ENCODE peak calls at places on chromosomes 7 and 10, in ten cellular contexts. R is SK-N-SH; H is CD4-positive, CD25-positive, alpha-beta regulatory T cell; O is adipocyte; E is aorta; W is psoas muscle; K is IMR-90; C is heart right ventricle; J is CD8-positive, alpha-beta T cell; Z is endodermal cell. Y is an unnamed sample.
A peak's percentile ranks its signal among the peaks of the same experiment; 100 is the strongest.

GRCh38 chr7:1671876-1672451 is 1.9 kb downstream of the ELFN1 start:
- DNase-seq in Z (peak; percentile 45), J (peak; percentile 43), O (no peak), H (no peak), K (no peak), R (peak; percentile 53), C (no peak), W (peak; percentile 40), E (peak; percentile 63), Y (peak; percentile 54)

GRCh38 chr10:97919012-97919411 is 69.4 kb downstream of the GOLGA7B start:
- DNase-seq in H (peak; percentile 17), R (no peak), E (no peak), K (no peak), O (no peak), W (no peak), Z (no peak), C (no peak), J (no peak), Y (no peak)

GRCh38 chr10:103120977-103121735 is 71.9 kb downstream of the NT5C2 start:
- DNase-seq in Z (no peak), R (no peak), E (no peak), O (peak; percentile 87), H (no peak), C (no peak), W (no peak), K (peak; percentile 31), J (no peak), Y (no peak)

GRCh38 chr10:69974551-69975155 is 78.0 kb upstream of the MACROH2A2 start:
- DNase-seq in J (no peak), O (peak; percentile 93), C (no peak), E (no peak), Z (no peak), K (peak; percentile 91), W (no peak), H (no peak), R (peak; percentile 73), Y (no peak)

GRCh38 chr7:76272142-76272541 is 30.3 kb upstream of the HSPB1 start:
- DNase-seq in O (no peak), E (no peak), K (no peak), H (no peak), W (no peak), C (no peak), J (no peak), R (no peak), Z (no peak), Y (no peak)

GRCh38 chr10:5527332-5528200 is 2.8 kb downstream of the CALML3 start:
- DNase-seq in W (peak; percentile 27), R (no peak), J (no peak), O (no peak), E (peak; percentile 66), H (no peak), C (no peak), K (no peak), Z (peak; percentile 42), Y (peak; percentile 52)

GRCh38 chr7:80851896-80852476 is 66.9 kb downstream of the SEMA3C start:
- DNase-seq in C (no peak), K (peak; percentile 83), O (peak; percentile 76), H (no peak), J (no peak), E (no peak), Z (no peak), R (no peak), W (no peak), Y (no peak)

GRCh38 chr7:98228801-98229200 is 17.6 kb downstream of the BHLHA15 start:
- DNase-seq in C (no peak), E (no peak), K (no peak), H (no peak), R (no peak), Z (no peak), O (no peak), J (no peak), W (peak; percentile 42), Y (no peak)

GRCh38 chr7:77664715-77665114 is 31.5 kb upstream of the RSBN1L start:
- DNase-seq in J (no peak), Z (no peak), H (no peak), O (peak; percentile 31), C (no peak), K (no peak), W (no peak), E (no peak), R (no peak), Y (no peak)

GRCh38 chr7:66379761-66380160 is 174.6 kb downstream of the TPST1 start:
- DNase-seq in O (no peak), R (no peak), K (peak; percentile 77), J (no peak), Z (no peak), W (no peak), E (no peak), C (no peak), H (no peak), Y (no peak)

GRCh38 chr7:131183611-131184119 is 144.0 kb upstream of the MKLN1 start:
- DNase-seq in E (no peak), Z (no peak), H (peak; percentile 65), K (peak; percentile 15), W (no peak), O (no peak), C (no peak), J (peak; percentile 71), R (no peak), Y (no peak)

GRCh38 chr10:75003195-75003594 is 108.3 kb upstream of the SAMD8 start:
- DNase-seq in Z (no peak), E (no peak), O (no peak), C (no peak), H (no peak), K (no peak), J (no peak), W (no peak), R (no peak), Y (no peak)

GRCh38 chr7:77760809-77761453 is 37.3 kb downstream of the TMEM60 start:
- DNase-seq in Z (no peak), E (no peak), W (no peak), K (no peak), R (no peak), C (no peak), H (no peak), J (no peak), O (no peak), Y (no peak)

GRCh38 chr10:14583967-14584366 is 190.7 kb downstream of the FAM107B start:
- DNase-seq in C (no peak), Z (no peak), W (no peak), R (no peak), K (no peak), H (peak; percentile 50), J (no peak), O (no peak), E (no peak), Y (no peak)
- H3K4me1 ChIP-seq in C (no peaks in the 10 kb centered on the region), Z (peaks cover 5% of the 10 kb centered on the region), W (no peaks in the 10 kb centered on the region), R (peaks cover 8% of the 10 kb centered on the region), K (peaks cover 34% of the 10 kb centered on the region), H (peaks cover 99% of the 10 kb centered on the region), J (peaks cover 95% of the 10 kb centered on the region), O (peaks cover 20% of the 10 kb centered on the region), E (no peaks in the 10 kb centered on the region), Y (peaks cover 45% of the 10 kb centered on the region)

GRCh38 chr10:1462521-1462920 is 274.8 kb downstream of the ADARB2 start:
- DNase-seq in R (no peak), E (no peak), Z (no peak), O (no peak), H (no peak), K (no peak), W (no peak), J (no peak), C (no peak), Y (no peak)

GRCh38 chr10:1464866-1465265 is 272.5 kb downstream of the ADARB2 start:
- DNase-seq in H (no peak), O (no peak), C (no peak), W (no peak), K (no peak), E (no peak), J (no peak), Z (no peak), R (no peak), Y (no peak)

GRCh38 chr10:1462032-1462431 is 275.3 kb downstream of the ADARB2 start:
- DNase-seq in H (no peak), R (no peak), O (no peak), C (no peak), W (no peak), K (no peak), E (no peak), Z (no peak), J (no peak), Y (no peak)

GRCh38 chr10:1462994-1463633 is 274.2 kb downstream of the ADARB2 start:
- DNase-seq in E (no peak), H (no peak), C (no peak), Z (no peak), K (no peak), J (no peak), W (no peak), O (no peak), R (no peak), Y (no peak)

GRCh38 chr10:1461016-1461415 is 276.3 kb downstream of the ADARB2 start:
- DNase-seq in O (no peak), R (no peak), E (no peak), H (no peak), C (no peak), K (no peak), W (no peak), J (no peak), Z (no peak), Y (no peak)
- H3K4me1 ChIP-seq in O (no peaks in the 10 kb centered on the region), R (no peaks in the 10 kb centered on the region), E (no peaks in the 10 kb centered on the region), H (no peaks in the 10 kb centered on the region), C (no peaks in the 10 kb centered on the region), K (no peaks in the 10 kb centered on the region), W (no peaks in the 10 kb centered on the region), J (no peaks in the 10 kb centered on the region), Z (no peaks in the 10 kb centered on the region), Y (no peaks in the 10 kb centered on the region)

DNA sequence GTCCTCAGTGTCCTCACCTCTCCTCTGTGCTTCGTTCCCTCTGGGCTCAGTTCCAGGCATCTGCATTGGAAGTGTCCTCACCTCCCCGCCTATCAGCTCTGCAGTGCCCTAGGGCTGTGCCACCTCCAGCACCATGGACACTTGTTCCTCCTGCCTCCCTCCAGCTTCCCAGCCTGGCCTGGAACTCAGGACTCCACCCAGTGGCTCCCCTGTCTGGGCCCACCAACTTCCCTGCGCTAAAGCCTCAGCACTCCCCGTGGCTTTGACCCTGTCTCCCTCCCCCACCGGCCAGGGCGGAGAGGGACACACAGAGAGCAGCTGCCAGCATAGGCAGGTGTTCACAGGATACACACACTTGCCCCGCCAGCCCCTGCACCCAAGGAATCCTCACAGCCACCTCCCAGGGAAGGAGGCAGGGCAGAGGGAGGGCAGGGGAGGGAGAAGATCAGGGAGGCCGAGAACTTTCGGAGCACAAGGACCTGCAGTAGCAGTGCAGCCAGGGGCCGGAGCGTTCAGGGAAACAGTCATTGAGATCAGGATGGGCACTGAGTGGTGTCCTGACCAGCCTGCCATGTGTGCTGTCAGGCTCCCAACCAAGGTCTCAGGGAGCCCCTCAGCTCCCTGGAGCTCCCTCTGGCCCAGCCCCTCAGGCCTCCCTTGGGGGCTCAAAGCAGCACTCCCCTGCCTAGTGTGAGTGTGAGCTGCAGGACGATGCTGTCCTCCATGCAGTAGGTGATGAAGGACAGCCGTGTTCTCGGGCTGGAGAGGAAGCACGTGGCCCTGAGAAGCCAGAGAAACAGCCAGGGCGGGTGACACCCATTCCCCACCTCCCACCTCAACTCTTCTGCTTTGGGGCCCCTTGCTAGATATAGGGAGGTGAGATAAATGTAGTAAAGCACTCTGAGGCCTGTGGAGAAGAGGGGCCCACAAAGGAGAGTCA is 31.1 kb downstream of the ANXA8 start:
- DNase-seq in E (peak; percentile 57), W (no peak), C (no peak), K (no peak), H (no peak), Z (peak; percentile 75), R (peak; percentile 30), J (no peak), O (no peak), Y (peak; percentile 48)
- H3K4me1 ChIP-seq in E (no peaks in the 10 kb centered on the region), W (no peaks in the 10 kb centered on the region), C (no peaks in the 10 kb centered on the region), K (peaks cover 8% of the 10 kb centered on the region), H (no peaks in the 10 kb centered on the region), Z (peaks cover 12% of the 10 kb centered on the region), R (no peaks in the 10 kb centered on the region), J (peaks cover 5% of the 10 kb centered on the region), O (no peaks in the 10 kb centered on the region), Y (no peaks in the 10 kb centered on the region)

GRCh38 chr10:124723826-124724225 is 20.4 kb downstream of the FAM53B start:
- DNase-seq in Z (no peak), K (no peak), O (no peak), E (no peak), C (no peak), J (no peak), H (no peak), W (no peak), R (no peak), Y (no peak)
- H3K4me1 ChIP-seq in Z (peaks cover 24% of the 10 kb centered on the region), K (peaks cover 5% of the 10 kb centered on the region), O (peaks cover 52% of the 10 kb centered on the region), E (no peaks in the 10 kb centered on the region), C (peaks cover 93% of the 10 kb centered on the region), J (peaks cover 84% of the 10 kb centered on the region), H (peaks cover 100% of the 10 kb centered on the region), W (peaks cover 87% of the 10 kb centered on the region), R (no peaks in the 10 kb centered on the region), Y (peaks cover 78% of the 10 kb centered on the region)